ENCODE peak calls at places on chromosomes 16 and 17, in eight cellular contexts. A is heart left ventricle, G is colonic mucosa, X is small intestine, R is PC-3, H is sigmoid colon, N is A549, D is K562. U is an unnamed sample.

GRCh38 chr16:2969545-2970521 is 685 bp downstream of the PAQR4 start:
- DNase-seq in R (peak; percentile 66), D (peak; percentile 94), N (peak; percentile 73), G (peak; percentile 73), X (peak; percentile 51), A (peak; percentile 59), H (no peak), U (peak; percentile 88)

GRCh38 chr17:4750606-4751005 is 10.9 kb upstream of the CXCL16 start:
- DNase-seq in A (no peak), G (no peak), H (no peak), D (no peak), N (no peak), R (no peak), X (no peak), U (no peak)

GRCh38 chr16:27432600-27432957 is 30.6 kb downstream of the IL21R start:
- DNase-seq in N (no peak), X (no peak), G (no peak), R (peak; percentile 4), A (no peak), D (no peak), H (peak; percentile 5), U (peak; percentile 40)

GRCh38 chr16:12703935-12704334 is 99.8 kb downstream of the CPPED1 start:
- DNase-seq in D (no peak), G (no peak), X (no peak), A (no peak), H (no peak), R (peak; percentile 5), N (no peak), U (no peak)

GRCh38 chr17:44473367-44473766 is 29.8 kb downstream of the GPATCH8 start:
- DNase-seq in D (no peak), G (no peak), R (no peak), H (no peak), X (no peak), A (no peak), N (no peak), U (no peak)

GRCh38 chr16:55116165-55116894 is 185.7 kb downstream of the IRX5 start:
- DNase-seq in G (no peak), R (no peak), D (no peak), N (no peak), X (no peak), A (no peak), H (no peak), U (no peak)

GRCh38 chr16:74740795-74741304 is 33.8 kb downstream of the FA2H start:
- DNase-seq in G (peak; percentile 88), A (no peak), D (no peak), X (peak; percentile 95), H (peak; percentile 80), N (peak; percentile 95), R (peak; percentile 84), U (peak; percentile 83)

GRCh38 chr17:7404737-7405412 is 978 bp upstream of the TMEM256 start:
- DNase-seq in G (peak; percentile 55), R (no peak), H (peak; percentile 90), N (peak; percentile 56), X (no peak), D (no peak), A (peak; percentile 66), U (no peak)

GRCh38 chr16:88378836-88379693 is 3.7 kb upstream of the ZNF469 start:
- DNase-seq in N (no peak), A (no peak), R (no peak), X (no peak), D (no peak), G (no peak), H (peak; percentile 56), U (no peak)

GRCh38 chr16:57235128-57236092 is 9.6 kb upstream of the ARL2BP start:
- DNase-seq in G (no peak), H (no peak), R (peak; percentile 28), N (no peak), D (peak; percentile 64), X (peak; percentile 29), A (no peak), U (no peak)

GRCh38 chr16:87216824-87217205 is 100.4 kb downstream of the C16orf95 start:
- DNase-seq in A (no peak), N (no peak), X (no peak), G (no peak), H (no peak), D (no peak), R (no peak), U (no peak)

GRCh38 chr16:68923116-68923515 is 79.8 kb downstream of the TANGO6 start:
- DNase-seq in H (no peak), G (no peak), X (no peak), N (no peak), R (no peak), D (no peak), A (no peak), U (no peak)

GRCh38 chr17:51000835-51001638 is 119.6 kb downstream of the SPAG9 start:
- DNase-seq in X (peak; percentile 68), H (no peak), D (peak; percentile 59), R (peak; percentile 86), A (no peak), N (peak; percentile 62), G (peak; percentile 22), U (peak; percentile 5)

GRCh38 chr17:8577868-8578267 is 52.7 kb downstream of the MYH10 start:
- DNase-seq in G (no peak), X (no peak), H (no peak), D (no peak), A (no peak), R (no peak), N (no peak), U (no peak)

GRCh38 chr17:69179227-69179952 is 37.7 kb upstream of the ABCA6 start:
- DNase-seq in N (no peak), D (no peak), R (no peak), G (no peak), X (peak; percentile 40), H (no peak), A (no peak), U (no peak)
- H3K4me3 ChIP-seq in N (no peak overlapping the region), D (no peak overlapping the region), R (no peak overlapping the region), G (no peak overlapping the region), X (no peak overlapping the region), H (no peak overlapping the region), A (no peak overlapping the region), U (no peak overlapping the region)

GRCh38 chr16:73058616-73059409 is 10.9 kb upstream of the ZFHX3 start:
- DNase-seq in H (peak; percentile 69), D (peak; percentile 11), A (peak; percentile 43), X (peak; percentile 54), G (no peak), R (peak; percentile 37), N (no peak), U (peak; percentile 34)
- H3K4me1 ChIP-seq in H (peaks cover 57% of the 10 kb centered on the region), D (no peaks in the 10 kb centered on the region), A (peaks cover 19% of the 10 kb centered on the region), X (peaks cover 16% of the 10 kb centered on the region), G (peaks cover 7% of the 10 kb centered on the region), R (peaks cover 48% of the 10 kb centered on the region), N (peaks cover 42% of the 10 kb centered on the region), U (peaks cover 44% of the 10 kb centered on the region)

GRCh38 chr17:14749269-14749668 is 448.4 kb downstream of the HS3ST3B1 start:
- DNase-seq in D (no peak), X (no peak), R (no peak), G (no peak), A (no peak), N (no peak), H (no peak), U (no peak)

GRCh38 chr17:14755002-14755401 is 454.1 kb downstream of the HS3ST3B1 start:
- DNase-seq in R (peak; percentile 82), N (no peak), D (no peak), G (no peak), H (no peak), A (no peak), X (no peak), U (no peak)

GRCh38 chr17:14750866-14751265 is 450.0 kb downstream of the HS3ST3B1 start:
- DNase-seq in G (no peak), R (no peak), A (no peak), H (no peak), N (no peak), X (no peak), D (no peak), U (no peak)

GRCh38 chr17:14753383-14753782 is 452.5 kb downstream of the HS3ST3B1 start:
- DNase-seq in H (no peak), D (no peak), G (no peak), A (no peak), X (no peak), R (no peak), N (no peak), U (no peak)

DNA sequence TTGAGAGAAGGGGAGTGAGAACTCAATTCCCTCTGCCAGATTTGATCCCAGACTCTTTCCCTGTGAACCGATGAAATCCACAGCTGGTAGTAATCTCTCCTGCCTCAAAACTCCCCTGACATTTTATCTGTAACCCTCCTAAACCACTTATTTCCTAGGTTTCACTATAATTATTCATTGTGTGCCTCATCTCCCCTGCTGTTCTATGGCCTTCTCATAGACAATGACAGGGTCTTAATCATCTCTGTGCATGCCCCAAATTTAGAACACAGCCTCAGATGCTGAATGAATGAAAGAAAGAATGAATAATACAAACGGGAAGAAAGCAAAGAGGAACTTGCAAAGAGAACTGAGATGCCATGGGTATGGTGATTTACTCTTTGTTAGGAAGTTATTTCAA is 451.1 kb downstream of the HS3ST3B1 start:
- DNase-seq in R (no peak), D (no peak), X (no peak), G (no peak), H (no peak), A (no peak), N (no peak), U (no peak)
- H3K4me3 ChIP-seq in R (no peak overlapping the region), D (no peak overlapping the region), X (no peak overlapping the region), G (no peak overlapping the region), H (no peak overlapping the region), A (no peak overlapping the region), N (no peak overlapping the region), U (no peak overlapping the region)

GRCh38 chr17:83103938-83104311 is 24.5 kb downstream of the METRNL start:
- DNase-seq in N (no peak), R (no peak), X (no peak), H (no peak), D (no peak), G (no peak), A (no peak), U (no peak)

GRCh38 chr17:83104577-83105505 is 25.4 kb downstream of the METRNL start:
- DNase-seq in A (no peak), D (no peak), N (no peak), H (no peak), X (no peak), R (no peak), G (no peak), U (no peak)

GRCh38 chr17:83106036-83106577 is 26.7 kb downstream of the METRNL start:
- DNase-seq in X (no peak), R (no peak), H (no peak), G (no peak), A (no peak), D (no peak), N (no peak), U (no peak)

GRCh38 chr17:83106913-83107655 is 27.7 kb downstream of the METRNL start:
- DNase-seq in X (no peak), N (no peak), H (no peak), D (no peak), R (no peak), G (no peak), A (no peak), U (no peak)

GRCh38 chr17:83105512-83105911 is 26.1 kb downstream of the METRNL start:
- DNase-seq in R (no peak), N (no peak), X (no peak), A (no peak), H (no peak), G (no peak), D (no peak), U (no peak)
- H3K4me1 ChIP-seq in R (peaks cover 12% of the 10 kb centered on the region), N (peaks cover 14% of the 10 kb centered on the region), X (peaks cover 3% of the 10 kb centered on the region), A (peaks cover 23% of the 10 kb centered on the region), H (peaks cover 24% of the 10 kb centered on the region), G (peaks cover 15% of the 10 kb centered on the region), D (peaks cover 13% of the 10 kb centered on the region), U (peaks cover 21% of the 10 kb centered on the region)

GRCh38 chr17:80316431-80316830 is 55.8 kb downstream of the RNF213 start:
- DNase-seq in A (no peak), X (no peak), G (no peak), D (no peak), N (no peak), R (no peak), H (no peak), U (no peak)
- H3K4me3 ChIP-seq in A (no peak overlapping the region), X (no peak overlapping the region), G (no peak overlapping the region), D (no peak overlapping the region), N (no peak overlapping the region), R (no peak overlapping the region), H (no peak overlapping the region), U (no peak overlapping the region)